ENCODE peak calls at places on chromosomes 1 and 21, in eight cellular contexts. M is HCT116; D is A673; L is CD4-positive, alpha-beta T cell; B is substantia nigra; C is prostate gland; R is heart right ventricle; Q is psoas muscle. T is an unnamed sample.

GRCh38 chr1:9018372-9018771 is 7.9 kb downstream of the SLC2A7 start:
- DNase-seq in M (no peak), D (no peak), Q (no peak), R (peak), C (no peak), B (no peak), L (no peak), T (no peak)

GRCh38 chr1:167634435-167634834 is 4.4 kb downstream of the RCSD1 start:
- DNase-seq in M (no peak), L (no peak), D (no peak), C (no peak), B (no peak), Q (no peak), R (no peak), T (peak)

GRCh38 chr1:91732291-91732953 is 153.5 kb downstream of the TGFBR3 start:
- DNase-seq in C (peak), D (peak), R (no peak), M (peak), L (no peak), Q (peak), B (no peak), T (peak)

GRCh38 chr1:92536593-92537332 is 50.0 kb upstream of the GFI1 start:
- DNase-seq in D (no peak), L (peak), B (no peak), M (no peak), R (no peak), C (no peak), Q (no peak), T (no peak)

GRCh38 chr1:64459743-64460142 is 10.2 kb upstream of the CACHD1 start:
- DNase-seq in R (no peak), M (no peak), B (no peak), D (no peak), C (no peak), Q (no peak), L (no peak), T (no peak)

GRCh38 chr21:38985423-38986378 is 180.0 kb downstream of the ETS2 start:
- DNase-seq in M (no peak), L (no peak), R (peak), Q (peak), D (peak), C (peak), B (no peak), T (peak)

GRCh38 chr1:245480393-245481120 is 325.8 kb downstream of the KIF26B start:
- DNase-seq in C (no peak), B (no peak), R (no peak), M (no peak), L (no peak), Q (no peak), D (no peak), T (no peak)

GRCh38 chr1:163864207-163864606 is 542.5 kb downstream of the NUF2 start:
- DNase-seq in C (no peak), R (peak), B (no peak), L (no peak), D (no peak), M (no peak), Q (no peak), T (no peak)

GRCh38 chr1:220044683-220045355 is 1.5 kb downstream of the EPRS1 start:
- DNase-seq in C (no peak), D (no peak), M (no peak), R (no peak), L (no peak), Q (no peak), B (no peak), T (no peak)

GRCh38 chr21:40947713-40948112 is 100.8 kb upstream of the DSCAM start:
- DNase-seq in L (no peak), B (no peak), M (no peak), D (no peak), R (no peak), Q (no peak), C (no peak), T (no peak)

GRCh38 chr1:31755197-31755611 is 8.9 kb downstream of the ADGRB2 start:
- DNase-seq in C (no peak), B (no peak), D (no peak), R (peak), L (no peak), Q (no peak), M (no peak), T (peak)

GRCh38 chr21:29007801-29008200 is 11.3 kb downstream of the RWDD2B start:
- DNase-seq in C (no peak), B (no peak), Q (no peak), R (no peak), D (no peak), M (no peak), L (no peak), T (no peak)

GRCh38 chr1:77866296-77866695 is 22.1 kb upstream of the NEXN start:
- DNase-seq in M (no peak), C (no peak), Q (no peak), L (no peak), B (no peak), D (peak), R (no peak), T (no peak)

GRCh38 chr21:39518055-39518844 is 66.5 kb downstream of the SH3BGR start:
- DNase-seq in Q (no peak), R (peak), L (peak), B (no peak), D (peak), C (peak), M (peak), T (peak)

GRCh38 chr21:42833439-42833815 is 45.9 kb downstream of the WDR4 start:
- DNase-seq in M (peak), R (peak), Q (no peak), D (peak), L (peak), C (no peak), B (no peak), T (no peak)

GRCh38 chr21:45876381-45877159 is 105.0 kb upstream of the COL6A1 start:
- DNase-seq in Q (peak), D (no peak), C (no peak), R (no peak), B (no peak), M (no peak), L (no peak), T (no peak)

GRCh38 chr1:221573727-221574126 is 168.2 kb downstream of the DUSP10 start:
- DNase-seq in C (no peak), M (no peak), R (no peak), Q (peak), B (no peak), D (no peak), L (no peak), T (no peak)

GRCh38 chr1:235050911-235051360 is 77.7 kb downstream of the TOMM20 start:
- DNase-seq in R (peak), D (no peak), C (no peak), M (no peak), L (no peak), Q (no peak), B (no peak), T (no peak)

GRCh38 chr1:8373547-8374270 is 55.8 kb downstream of the SLC45A1 start:
- DNase-seq in R (peak), Q (peak), C (peak), B (no peak), L (no peak), M (peak), D (peak), T (peak)

GRCh38 chr1:2544093-2544874 is 11.9 kb upstream of the TNFRSF14 start:
- DNase-seq in M (no peak), C (no peak), R (no peak), Q (no peak), B (no peak), D (no peak), L (no peak), T (no peak)

GRCh38 chr1:15207829-15208429 is 39.1 kb upstream of the FHAD1 start:
- DNase-seq in M (no peak), L (no peak), Q (peak), B (no peak), C (no peak), R (no peak), D (no peak), T (no peak)

GRCh38 chr1:203440780-203441179 is 34.8 kb upstream of the PRELP start:
- DNase-seq in Q (peak), L (no peak), D (peak), B (peak), C (peak), M (no peak), R (peak), T (peak)
- H3K27ac ChIP-seq in Q (no peak), L (no peak), D (no peak), B (no peak), C (peak), M (no peak), R (peak), T (no peak)

GRCh38 chr1:212950243-212951057 is at the start of gene VASH2:
- DNase-seq in R (peak), M (peak), L (peak), Q (peak), D (peak), B (peak), C (peak), T (peak)
- H3K27ac ChIP-seq in R (no peak), M (no peak), L (no peak), Q (no peak), D (no peak), B (no peak), C (peak), T (no peak)

GRCh38 chr1:27035344-27035743 is 22.7 kb upstream of the TENT5B start:
- DNase-seq in L (no peak), R (no peak), D (no peak), M (no peak), B (no peak), C (no peak), Q (no peak), T (no peak)

GRCh38 chr1:27031235-27032118 is 18.8 kb upstream of the TENT5B start:
- DNase-seq in B (peak), M (peak), D (peak), R (peak), L (no peak), C (peak), Q (peak), T (peak)

GRCh38 chr1:27036718-27037117 is 24.1 kb upstream of the TENT5B start:
- DNase-seq in L (no peak), B (no peak), R (no peak), D (no peak), M (no peak), C (no peak), Q (peak), T (no peak)

GRCh38 chr1:27032119-27032461 is 19.4 kb upstream of the TENT5B start:
- DNase-seq in R (no peak), M (no peak), Q (no peak), B (no peak), D (no peak), L (no peak), C (no peak), T (no peak)

GRCh38 chr1:27033059-27033746 is 20.6 kb upstream of the TENT5B start:
- DNase-seq in L (no peak), C (no peak), B (no peak), D (no peak), Q (peak), R (no peak), M (no peak), T (no peak)
- H3K27ac ChIP-seq in L (no peak), C (peak), B (no peak), D (peak), Q (no peak), R (peak), M (peak), T (peak)

GRCh38 chr1:49187054-49187453 is 410.4 kb upstream of the BEND5 start:
- DNase-seq in M (no peak), R (no peak), D (no peak), L (no peak), Q (no peak), B (no peak), C (no peak), T (no peak)
- H3K27ac ChIP-seq in M (no peak), R (no peak), D (no peak), L (no peak), Q (no peak), B (no peak), C (no peak), T (no peak)

GRCh38 chr1:180033387-180033786 is 78.8 kb downstream of the CEP350 start:
- DNase-seq in D (no peak), Q (no peak), L (no peak), C (no peak), M (no peak), R (no peak), B (no peak), T (no peak)
- H3K27ac ChIP-seq in D (no peak), Q (no peak), L (no peak), C (no peak), M (no peak), R (no peak), B (no peak), T (no peak)

GRCh38 chr1:13830170-13830569 is 130.2 kb downstream of the PRDM2 start:
- DNase-seq in L (no peak), R (no peak), Q (no peak), B (no peak), M (no peak), C (no peak), D (no peak), T (no peak)

GRCh38 chr1:13826591-13826990 is 126.6 kb downstream of the PRDM2 start:
- DNase-seq in D (no peak), Q (no peak), L (no peak), M (no peak), B (no peak), R (no peak), C (no peak), T (no peak)

GRCh38 chr1:13829152-13829769 is 129.3 kb downstream of the PRDM2 start:
- DNase-seq in M (peak), L (no peak), R (no peak), D (no peak), Q (no peak), C (peak), B (no peak), T (no peak)

GRCh38 chr1:13830616-13831280 is 130.8 kb downstream of the PRDM2 start:
- DNase-seq in D (no peak), L (no peak), C (no peak), Q (no peak), B (no peak), R (no peak), M (no peak), T (no peak)

DNA sequence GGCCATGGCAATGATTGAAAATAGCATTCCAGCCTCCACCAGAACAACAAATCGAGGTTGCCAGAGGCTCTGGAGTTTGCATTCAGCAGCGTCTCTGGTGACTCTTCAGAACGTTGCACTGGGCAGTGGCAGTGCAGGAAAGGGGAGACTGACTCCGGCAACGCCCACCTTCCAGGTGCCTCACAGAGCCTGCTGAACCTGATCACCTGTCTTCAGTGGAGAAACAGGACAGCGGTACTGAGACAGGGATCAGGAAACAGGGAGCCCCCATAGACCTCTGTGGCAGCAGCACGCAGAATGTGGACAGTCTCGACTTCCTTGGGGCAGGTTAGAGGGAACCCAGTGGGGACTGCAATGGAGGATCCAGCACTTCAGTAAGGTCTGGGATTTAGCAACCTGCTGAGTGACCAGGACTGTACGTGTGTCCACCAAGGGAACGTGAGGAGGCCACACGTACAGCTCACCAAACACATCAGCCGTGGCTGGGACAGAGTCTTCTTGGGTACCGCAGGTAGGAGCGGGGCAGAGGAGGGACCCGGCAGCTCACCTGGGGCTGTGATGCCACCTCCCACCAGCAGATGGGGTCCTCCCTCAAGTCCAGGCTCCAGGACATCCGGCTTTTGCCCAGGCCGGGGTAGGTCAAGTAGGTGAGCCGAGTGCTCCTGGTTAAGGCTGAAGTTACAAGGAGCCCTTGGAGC is 128.6 kb downstream of the PRDM2 start:
- DNase-seq in R (no peak), Q (peak), C (no peak), L (no peak), B (no peak), D (no peak), M (peak), T (peak)
- H3K27ac ChIP-seq in R (no peak), Q (no peak), C (no peak), L (no peak), B (no peak), D (no peak), M (no peak), T (no peak)

GRCh38 chr1:33055210-33055991 is 18.7 kb upstream of the AK2 start:
- DNase-seq in M (peak), L (no peak), R (peak), B (peak), C (peak), Q (peak), D (peak), T (peak)
- H3K27ac ChIP-seq in M (no peak), L (no peak), R (peak), B (peak), C (peak), Q (peak), D (no peak), T (peak)

GRCh38 chr1:208550978-208551377 is 306.8 kb upstream of the PLXNA2 start:
- DNase-seq in C (no peak), M (no peak), Q (no peak), D (no peak), L (no peak), B (no peak), R (no peak), T (no peak)
- H3K27ac ChIP-seq in C (no peak), M (no peak), Q (no peak), D (no peak), L (no peak), B (no peak), R (no peak), T (no peak)